ENCODE peak calls at places on chromosomes 1 and 21, in five cellular contexts. C is fibroblast of lung, D is tibial artery, T is upper lobe of right lung, B is left ventricle myocardium inferior. O is an unnamed sample.

GRCh38 chr1:91732291-91732953 is 153.5 kb downstream of the TGFBR3 start:
- DNase-seq in D (no peak), T (no peak), B (no peak), C (peak; percentile 85), O (no peak)

GRCh38 chr1:100510441-100510840 is 27.5 kb upstream of the GPR88 start:
- DNase-seq in T (no peak), C (no peak), B (no peak), D (no peak), O (no peak)

GRCh38 chr1:160405331-160405877 is 5.0 kb downstream of the VANGL2 start:
- DNase-seq in C (no peak), T (no peak), B (no peak), D (no peak), O (no peak)

GRCh38 chr21:14545906-14546480 is at the start of gene SAMSN1:
- DNase-seq in D (no peak), C (no peak), T (no peak), B (no peak), O (peak; percentile 69)

GRCh38 chr1:63663301-63663700 is 70.1 kb downstream of the PGM1 start:
- DNase-seq in D (no peak), C (peak; percentile 9), T (no peak), B (no peak), O (no peak)

GRCh38 chr1:189149547-189150375 is 1327.9 kb downstream of the BRINP3 start:
- DNase-seq in B (no peak), T (peak; percentile 66), D (no peak), C (no peak), O (no peak)

GRCh38 chr1:156807627-156808026 is 9.0 kb downstream of the SH2D2A start:
- DNase-seq in T (no peak), D (peak; percentile 23), B (no peak), C (no peak), O (no peak)

GRCh38 chr1:231139659-231140650 is 21.9 kb upstream of the TRIM67 start:
- DNase-seq in B (no peak), T (no peak), C (peak; percentile 93), D (no peak), O (no peak)

GRCh38 chr1:214403431-214403830 is 122.5 kb downstream of the SMYD2 start:
- DNase-seq in B (no peak), T (no peak), C (no peak), D (no peak), O (no peak)

GRCh38 chr1:46811053-46811452 is 12.2 kb downstream of the CYP4B1 start:
- DNase-seq in T (no peak), C (no peak), D (no peak), B (no peak), O (no peak)

GRCh38 chr1:63774617-63775417 is 1.0 kb downstream of the ROR1 start:
- DNase-seq in B (peak; percentile 43), C (peak; percentile 59), T (peak; percentile 79), D (peak; percentile 75), O (no peak)

GRCh38 chr1:76782777-76783176 is 84.5 kb upstream of the ST6GALNAC5 start:
- DNase-seq in D (no peak), C (peak; percentile 90), T (no peak), B (no peak), O (no peak)

GRCh38 chr1:180309338-180309737 is 79.3 kb downstream of the LHX4 start:
- DNase-seq in B (no peak), C (peak; percentile 31), D (no peak), T (no peak), O (no peak)

GRCh38 chr21:45134677-45135076 is 60.3 kb downstream of the ADARB1 start:
- DNase-seq in T (no peak), B (no peak), D (peak; percentile 64), C (no peak), O (no peak)

GRCh38 chr1:19462781-19463180 is 22.6 kb downstream of the CAPZB start:
- DNase-seq in D (no peak), T (no peak), B (no peak), C (no peak), O (no peak)

GRCh38 chr1:217734973-217735372 is 103.8 kb downstream of the SPATA17 start:
- DNase-seq in C (peak; percentile 75), B (no peak), D (no peak), T (no peak), O (no peak)

GRCh38 chr1:102970496-102971078 is 137.7 kb downstream of the COL11A1 start:
- DNase-seq in B (no peak), C (peak; percentile 78), T (no peak), D (no peak), O (no peak)

GRCh38 chr1:33390550-33390949 is 40.3 kb downstream of the PHC2 start:
- DNase-seq in T (no peak), C (peak; percentile 96), D (no peak), B (no peak), O (no peak)

GRCh38 chr1:187042538-187042937 is 213.8 kb downstream of the PLA2G4A start:
- DNase-seq in B (no peak), C (no peak), T (no peak), D (no peak), O (no peak)

GRCh38 chr1:176575991-176576390 is 113.0 kb downstream of the PAPPA2 start:
- DNase-seq in D (no peak), C (peak; percentile 20), T (no peak), B (no peak), O (no peak)

GRCh38 chr1:100005424-100005823 is 35.6 kb downstream of the SLC35A3 start:
- DNase-seq in D (no peak), T (no peak), C (no peak), B (no peak), O (no peak)

GRCh38 chr1:8863138-8863537 is 15.3 kb downstream of the ENO1 start:
- DNase-seq in C (no peak), B (no peak), T (no peak), D (no peak), O (no peak)

GRCh38 chr1:15691434-15692032 is 7.4 kb downstream of the PLEKHM2 start:
- DNase-seq in D (no peak), B (peak; percentile 59), C (peak; percentile 68), T (no peak), O (no peak)

GRCh38 chr1:41773144-41773571 is 145.6 kb downstream of the HIVEP3 start:
- DNase-seq in C (peak; percentile 83), B (no peak), D (no peak), T (no peak), O (no peak)

GRCh38 chr21:36135391-36136094 is 664 bp downstream of the CBR3 start:
- DNase-seq in T (peak; percentile 75), C (peak; percentile 80), B (peak; percentile 83), D (peak; percentile 91), O (peak; percentile 74)

GRCh38 chr21:37849703-37850102 is 66.6 kb downstream of the KCNJ6 start:
- DNase-seq in B (no peak), D (no peak), T (no peak), C (peak; percentile 44), O (no peak)

GRCh38 chr1:11307837-11308236 is 34.8 kb downstream of the UBIAD1 start:
- DNase-seq in C (peak; percentile 7), T (no peak), B (no peak), D (no peak), O (no peak)

GRCh38 chr1:38962560-38962959 is 20.9 kb upstream of the RHBDL2 start:
- DNase-seq in D (no peak), B (no peak), C (peak; percentile 39), T (no peak), O (no peak)

GRCh38 chr1:38958967-38959366 is 17.3 kb upstream of the RHBDL2 start:
- DNase-seq in C (no peak), B (no peak), T (no peak), D (no peak), O (no peak)

GRCh38 chr1:38962113-38962512 is 20.5 kb upstream of the RHBDL2 start:
- DNase-seq in C (peak; percentile 28), B (no peak), T (no peak), D (no peak), O (no peak)

DNA sequence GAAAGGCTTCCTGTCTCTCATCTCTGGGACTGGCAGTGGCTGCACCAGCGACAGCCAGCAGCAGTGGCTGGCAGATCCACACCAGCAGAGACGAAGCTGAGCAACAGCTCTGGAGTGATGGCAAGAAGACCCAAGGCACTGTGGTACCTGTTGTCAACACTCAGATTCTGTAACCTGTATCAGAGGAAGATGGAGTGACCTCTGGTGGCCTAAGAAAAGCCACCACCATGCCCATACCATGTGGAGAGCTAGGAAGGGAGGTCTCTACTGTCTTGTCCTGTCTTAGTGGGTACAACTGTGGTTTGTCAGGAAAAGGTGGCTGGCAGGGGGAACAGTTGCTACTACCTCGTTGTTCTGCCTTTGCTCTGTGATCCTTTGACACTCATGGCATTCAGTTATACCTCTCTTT is 22.5 kb upstream of the RHBDL2 start:
- DNase-seq in B (no peak), T (no peak), C (no peak), D (no peak), O (no peak)
- H3K4me3 ChIP-seq in B (no peak overlapping the region), T (no peak overlapping the region), C (no peak overlapping the region), D (no peak overlapping the region), O (no peak overlapping the region)

DNA sequence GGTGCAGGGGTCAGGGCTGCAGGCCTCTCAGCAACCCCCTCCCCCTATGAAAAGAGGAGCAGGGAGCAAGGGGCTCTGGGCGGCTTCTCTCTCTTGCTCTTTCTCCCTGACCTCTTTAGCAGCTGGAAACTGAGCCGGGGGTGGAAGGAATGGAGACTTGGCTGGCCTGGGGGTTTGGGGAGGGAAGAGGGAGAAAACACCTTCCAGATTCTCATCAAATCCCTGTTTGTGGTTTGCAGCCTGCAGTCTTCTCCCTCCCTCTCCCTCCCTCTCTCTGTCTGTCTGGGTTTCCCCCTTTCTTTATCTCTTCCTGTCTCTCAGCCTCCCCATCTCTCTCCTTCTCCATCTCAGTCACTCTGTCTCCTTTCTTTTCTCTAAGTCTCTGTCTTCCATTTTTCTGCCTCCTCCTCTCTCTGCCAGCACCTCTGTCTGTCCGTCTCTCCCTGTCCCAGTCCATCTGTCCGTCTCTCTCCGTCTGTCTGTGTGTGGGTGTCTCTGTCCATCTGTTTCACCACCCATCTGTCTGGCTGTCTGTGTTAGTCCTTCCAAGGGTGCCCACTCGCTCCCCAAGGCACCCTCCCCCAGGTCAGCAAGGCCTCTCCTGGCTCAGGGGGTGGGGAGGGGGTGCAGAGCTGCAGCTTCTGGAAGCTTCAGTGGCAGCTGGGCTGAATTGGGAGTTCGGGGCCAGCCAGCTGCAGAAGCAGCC is 6.3 kb downstream of the AHDC1 start:
- DNase-seq in C (no peak), D (peak; percentile 61), B (no peak), T (no peak), O (no peak)
- H3K4me1 ChIP-seq in C (peaks cover 62% of the 10 kb centered on the region), D (peaks cover 100% of the 10 kb centered on the region), B (peaks cover 100% of the 10 kb centered on the region), T (peaks cover 60% of the 10 kb centered on the region), O (peaks cover 81% of the 10 kb centered on the region)

DNA sequence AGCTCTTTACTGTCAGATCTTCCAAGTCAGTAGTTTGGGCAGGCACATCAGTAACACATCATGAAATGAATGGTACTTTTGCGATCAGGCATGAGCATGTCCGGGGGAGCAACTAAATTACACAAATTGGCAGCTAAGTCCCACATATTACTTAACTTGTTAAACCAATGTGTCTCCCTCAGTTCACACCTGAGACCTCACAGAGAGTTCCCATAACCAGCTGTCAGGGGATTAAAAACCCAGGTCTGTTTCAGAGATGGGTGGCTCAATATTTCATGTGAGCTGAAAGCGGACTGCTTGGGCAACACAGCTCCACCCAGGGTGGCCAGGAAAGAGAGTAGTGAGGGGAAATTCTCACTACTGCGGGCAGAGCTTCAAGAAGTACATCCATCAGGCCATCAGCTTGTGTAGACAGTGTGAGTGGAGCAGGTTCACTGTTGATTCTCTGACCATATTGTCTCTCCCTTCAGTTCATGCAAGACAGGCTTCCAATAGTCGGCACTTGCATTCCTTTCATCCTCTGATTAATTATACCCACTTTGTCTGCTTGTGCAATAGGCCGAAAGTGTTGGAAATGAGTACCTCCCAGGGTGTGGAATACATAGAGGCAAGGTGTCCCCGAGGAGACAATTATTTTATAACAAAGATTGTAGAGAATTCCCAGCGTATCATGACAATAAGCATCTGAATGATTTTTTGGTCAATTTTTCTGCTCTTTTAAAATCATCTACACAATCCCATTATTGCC is 139.9 kb downstream of the PTGER3 start:
- DNase-seq in T (no peak), D (no peak), C (no peak), B (no peak), O (no peak)
- TF ChIP-seq CTCF in T (no peak), D (no peak), C (no peak), B (no peak), O (no peak)

GRCh38 chr1:65175171-65176070 is 27.4 kb downstream of the AK4 start:
- DNase-seq in C (peak; percentile 82), B (peak; percentile 66), D (no peak), T (no peak), O (no peak)
- H3K4me3 ChIP-seq in C (no peak overlapping the region), B (peak overlapping the region; percentile 35), D (no peak overlapping the region), T (no peak overlapping the region), O (no peak overlapping the region)